ENCODE peak calls at places on chromosomes 5 and 9, in five cellular contexts. One of them, this sample, is unnamed.
A peak's percentile ranks its signal among the peaks of the same experiment; 100 is the strongest.

GRCh38 chr5:180201051-180201987 is 7.7 kb downstream of the RASGEF1C start:
- DNase-seq in cardiac muscle cell: peak; percentile 55
- DNase-seq in adrenal gland: peak; percentile 16
- DNase-seq in OCI-LY7: peak; percentile 22
- DNase-seq in BJ: no peak
- DNase-seq in this sample: no peak

GRCh38 chr5:9009931-9010652 is 535.8 kb downstream of the SEMA5A start:
- DNase-seq in BJ: no peak
- DNase-seq in cardiac muscle cell: peak; percentile 10
- DNase-seq in OCI-LY7: no peak
- DNase-seq in adrenal gland: no peak
- DNase-seq in this sample: no peak

GRCh38 chr5:80481019-80481893 is 6.6 kb upstream of the FAM151B start:
- DNase-seq in adrenal gland: peak; percentile 38
- DNase-seq in BJ: no peak
- DNase-seq in cardiac muscle cell: peak; percentile 78
- DNase-seq in OCI-LY7: peak; percentile 66
- DNase-seq in this sample: no peak

GRCh38 chr5:167587768-167588167 is 703.7 kb upstream of the WWC1 start:
- DNase-seq in adrenal gland: peak; percentile 4
- DNase-seq in BJ: no peak
- DNase-seq in OCI-LY7: no peak
- DNase-seq in cardiac muscle cell: peak; percentile 50
- DNase-seq in this sample: peak; percentile 38

GRCh38 chr5:145218019-145218418 is 617.1 kb downstream of the PRELID2 start:
- DNase-seq in cardiac muscle cell: no peak
- DNase-seq in adrenal gland: no peak
- DNase-seq in OCI-LY7: no peak
- DNase-seq in BJ: no peak
- DNase-seq in this sample: no peak

GRCh38 chr9:137435980-137436760 is 5.0 kb downstream of the ENTPD8 start:
- DNase-seq in OCI-LY7: no peak
- DNase-seq in BJ: peak; percentile 21
- DNase-seq in cardiac muscle cell: peak; percentile 91
- DNase-seq in adrenal gland: peak; percentile 95
- DNase-seq in this sample: peak; percentile 35

GRCh38 chr5:39169081-39169480 is 50.3 kb downstream of the FYB1 start:
- DNase-seq in adrenal gland: no peak
- DNase-seq in cardiac muscle cell: no peak
- DNase-seq in BJ: no peak
- DNase-seq in OCI-LY7: no peak
- DNase-seq in this sample: no peak

GRCh38 chr5:68805427-68805826 is 288.4 kb upstream of the SLC30A5 start:
- DNase-seq in OCI-LY7: no peak
- DNase-seq in cardiac muscle cell: no peak
- DNase-seq in BJ: no peak
- DNase-seq in adrenal gland: no peak
- DNase-seq in this sample: no peak

DNA sequence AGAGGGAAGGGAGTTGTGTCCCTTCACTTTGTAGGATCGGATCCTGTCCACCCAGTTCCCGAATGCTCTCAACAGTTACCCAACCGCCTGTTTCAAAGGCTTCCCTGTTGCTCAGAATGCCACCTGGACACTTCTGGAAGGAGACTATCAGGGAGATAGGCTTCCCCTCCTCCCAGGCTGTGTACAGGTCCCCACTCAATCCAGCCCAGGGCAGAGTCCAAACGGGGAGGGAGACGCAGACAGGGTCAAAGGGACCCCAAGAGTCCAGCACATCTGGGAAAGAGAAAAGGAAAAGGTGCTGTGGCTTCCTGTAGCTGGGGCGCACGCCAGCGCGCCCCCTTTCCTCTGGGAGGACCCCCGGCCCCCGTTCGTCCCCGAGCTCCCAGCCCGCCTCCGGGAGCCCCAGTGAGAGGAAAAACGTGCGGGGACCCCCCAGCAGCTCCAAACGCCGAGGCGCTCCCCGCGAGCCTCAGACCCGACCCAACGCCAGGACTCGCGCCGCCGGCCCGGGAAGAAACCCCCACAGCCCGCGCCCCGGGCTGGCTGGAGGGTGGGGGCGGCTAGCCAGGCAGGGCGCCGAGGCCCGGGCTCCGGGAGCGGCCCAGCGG is 640 bp downstream of the SURF4 start:
- DNase-seq in cardiac muscle cell: peak; percentile 43
- DNase-seq in OCI-LY7: peak; percentile 65
- DNase-seq in adrenal gland: peak; percentile 47
- DNase-seq in BJ: no peak
- DNase-seq in this sample: no peak
- TF ChIP-seq CTCF in cardiac muscle cell: no peak
- TF ChIP-seq CTCF in OCI-LY7: peak; percentile 72
- TF ChIP-seq CTCF in adrenal gland: no peak
- TF ChIP-seq CTCF in BJ: no peak
- TF ChIP-seq CTCF in this sample: no peak

DNA sequence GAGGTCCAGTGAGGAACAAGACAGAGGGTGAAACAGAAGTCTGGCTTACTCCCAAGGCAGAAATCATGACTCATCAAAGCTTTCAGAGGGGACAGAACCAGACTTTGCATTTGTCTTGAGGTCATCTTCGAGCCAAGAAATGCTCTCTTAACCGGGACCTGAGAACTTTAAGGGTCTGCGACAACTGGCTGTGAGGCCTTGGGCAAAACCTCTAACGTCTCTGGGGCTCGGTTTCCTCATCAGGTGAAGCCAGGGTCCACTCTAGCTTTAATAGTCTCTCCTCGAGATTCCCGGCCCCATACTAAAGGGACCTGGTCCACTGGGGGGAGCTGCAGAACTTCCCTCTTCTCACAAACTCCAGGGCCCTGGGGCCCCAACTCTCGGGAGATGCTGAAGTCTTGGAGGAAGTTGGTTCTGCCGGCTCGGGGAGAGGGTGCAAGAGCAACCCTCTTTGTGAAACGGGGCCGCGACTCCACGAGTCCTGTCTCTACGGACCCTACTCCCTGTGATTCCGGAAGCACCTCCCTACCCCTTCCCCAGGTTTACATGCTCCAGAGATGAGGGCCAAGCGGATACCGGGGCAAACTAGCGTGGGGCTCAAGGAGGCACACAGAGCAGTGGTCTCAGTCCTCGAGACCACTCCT is 2.6 kb downstream of the GLIS3 start:
- DNase-seq in BJ: no peak
- DNase-seq in cardiac muscle cell: peak; percentile 90
- DNase-seq in adrenal gland: peak; percentile 61
- DNase-seq in OCI-LY7: no peak
- DNase-seq in this sample: no peak
- TF ChIP-seq CTCF in BJ: peak; percentile 63
- TF ChIP-seq CTCF in cardiac muscle cell: peak; percentile 57
- TF ChIP-seq CTCF in adrenal gland: peak; percentile 32
- TF ChIP-seq CTCF in OCI-LY7: no peak
- TF ChIP-seq CTCF in this sample: no peak

DNA sequence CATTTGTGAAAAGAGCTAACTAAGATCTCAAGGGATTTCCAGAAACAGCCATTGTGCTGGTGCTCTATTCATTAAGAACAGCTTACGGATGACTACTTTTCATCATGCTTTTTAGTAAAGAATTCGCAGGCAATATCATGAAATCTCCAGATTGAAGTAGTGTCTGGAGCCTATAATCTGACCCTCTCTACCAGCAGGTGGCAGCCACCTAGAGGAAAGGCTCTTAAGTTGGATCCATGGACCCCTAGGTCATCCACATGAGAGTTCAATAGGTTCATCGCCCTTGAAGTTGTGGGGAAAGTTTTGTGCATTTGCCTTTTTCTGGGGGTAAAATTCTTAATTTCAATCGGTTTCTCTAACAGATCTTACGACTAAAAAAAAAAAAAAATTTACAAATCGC is 82.3 kb downstream of the SLC1A3 start:
- DNase-seq in adrenal gland: no peak
- DNase-seq in BJ: no peak
- DNase-seq in cardiac muscle cell: no peak
- DNase-seq in OCI-LY7: peak; percentile 41
- DNase-seq in this sample: no peak
- TF ChIP-seq CTCF in adrenal gland: no peak
- TF ChIP-seq CTCF in BJ: peak; percentile 44
- TF ChIP-seq CTCF in cardiac muscle cell: peak; percentile 32
- TF ChIP-seq CTCF in OCI-LY7: peak; percentile 79
- TF ChIP-seq CTCF in this sample: peak; percentile 28

GRCh38 chr5:149265559-149265958 is 6.1 kb upstream of the AFAP1L1 start:
- DNase-seq in cardiac muscle cell: peak; percentile 81
- DNase-seq in adrenal gland: no peak
- DNase-seq in OCI-LY7: no peak
- DNase-seq in BJ: no peak
- DNase-seq in this sample: no peak
- TF ChIP-seq CTCF in cardiac muscle cell: peak; percentile 66
- TF ChIP-seq CTCF in adrenal gland: peak; percentile 23
- TF ChIP-seq CTCF in OCI-LY7: peak; percentile 60
- TF ChIP-seq CTCF in BJ: peak; percentile 61
- TF ChIP-seq CTCF in this sample: no peak

DNA sequence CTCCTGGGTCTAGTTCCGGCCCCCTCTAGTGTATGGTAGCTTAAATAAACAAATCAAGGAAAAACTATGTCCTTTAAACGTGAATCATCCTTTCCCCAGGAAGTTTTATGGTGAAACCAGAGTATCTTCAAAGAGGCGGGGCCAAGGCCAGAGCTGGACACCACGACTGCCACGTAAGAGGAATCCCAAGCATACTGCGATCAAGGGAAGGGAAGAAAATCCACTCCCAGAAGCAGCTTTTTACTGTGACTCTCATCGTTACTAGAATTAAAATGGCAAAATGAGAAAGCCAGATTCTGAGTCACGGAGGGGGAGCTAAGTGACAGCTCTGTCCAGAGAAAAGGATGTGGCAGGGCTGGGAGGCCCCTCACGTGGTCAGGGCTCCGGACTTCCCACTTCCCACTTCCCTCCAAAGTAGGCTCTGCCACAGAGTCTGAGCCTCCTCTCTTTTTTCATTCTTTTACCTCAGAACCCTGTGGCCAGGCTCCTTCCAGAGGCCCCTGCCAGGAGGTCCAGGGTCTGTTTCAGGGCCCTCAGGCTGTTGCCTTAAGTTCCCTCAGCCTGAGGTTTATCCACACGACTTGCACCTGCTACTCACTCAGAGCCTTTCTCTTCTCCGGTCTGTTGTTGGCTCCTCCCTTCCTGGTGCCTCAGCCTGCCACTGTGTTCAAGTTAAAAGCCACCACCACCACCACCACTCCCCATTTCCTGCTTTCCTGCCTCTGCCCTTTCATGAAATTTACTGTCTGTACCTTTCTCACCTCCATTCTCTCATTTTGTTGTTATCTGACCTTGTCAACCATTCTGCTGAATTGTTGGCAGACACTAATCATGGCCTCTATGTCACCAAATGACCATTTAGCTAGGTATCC is 1.4 kb upstream of the GLRX start:
- DNase-seq in cardiac muscle cell: peak; percentile 95
- DNase-seq in OCI-LY7: peak; percentile 68
- DNase-seq in BJ: peak; percentile 89
- DNase-seq in adrenal gland: peak; percentile 93
- DNase-seq in this sample: no peak
- TF ChIP-seq CTCF in cardiac muscle cell: peak; percentile 32
- TF ChIP-seq CTCF in OCI-LY7: no peak
- TF ChIP-seq CTCF in BJ: peak; percentile 35
- TF ChIP-seq CTCF in adrenal gland: no peak
- TF ChIP-seq CTCF in this sample: no peak

GRCh38 chr5:1668141-1668721 is 131.4 kb downstream of the MRPL36 start:
- DNase-seq in cardiac muscle cell: no peak
- DNase-seq in adrenal gland: peak; percentile 69
- DNase-seq in OCI-LY7: no peak
- DNase-seq in BJ: no peak
- DNase-seq in this sample: no peak

GRCh38 chr5:1665803-1666202 is 133.8 kb downstream of the MRPL36 start:
- DNase-seq in BJ: no peak
- DNase-seq in adrenal gland: no peak
- DNase-seq in cardiac muscle cell: no peak
- DNase-seq in OCI-LY7: no peak
- DNase-seq in this sample: no peak

GRCh38 chr5:1666221-1666620 is 133.4 kb downstream of the MRPL36 start:
- DNase-seq in cardiac muscle cell: no peak
- DNase-seq in OCI-LY7: no peak
- DNase-seq in BJ: no peak
- DNase-seq in adrenal gland: no peak
- DNase-seq in this sample: no peak

GRCh38 chr5:1667648-1668140 is 131.9 kb downstream of the MRPL36 start:
- DNase-seq in OCI-LY7: no peak
- DNase-seq in BJ: no peak
- DNase-seq in cardiac muscle cell: no peak
- DNase-seq in adrenal gland: no peak
- DNase-seq in this sample: peak; percentile 37

GRCh38 chr5:1666812-1667588 is 132.6 kb downstream of the MRPL36 start:
- DNase-seq in BJ: no peak
- DNase-seq in adrenal gland: peak; percentile 71
- DNase-seq in OCI-LY7: peak; percentile 38
- DNase-seq in cardiac muscle cell: peak; percentile 46
- DNase-seq in this sample: peak; percentile 93
- TF ChIP-seq CTCF in BJ: no peak
- TF ChIP-seq CTCF in adrenal gland: peak; percentile 48
- TF ChIP-seq CTCF in OCI-LY7: peak; percentile 52
- TF ChIP-seq CTCF in cardiac muscle cell: peak; percentile 39
- TF ChIP-seq CTCF in this sample: peak; percentile 21